ENCODE peak calls at places on chromosomes 12 and 14, in seven cellular contexts. A is neuronal stem cell, E is trophoblast cell, V is IMR-90, R is H9, Y is mesenchymal stem cell, L is mesendoderm. P is an unnamed sample.

GRCh38 chr14:51880810-51881580 is 20.6 kb downstream of the GNG2 start:
- DNase-seq in Y (peak), V (no peak), L (no peak), E (no peak), R (no peak), A (no peak), P (no peak)

GRCh38 chr12:70449074-70449757 is 83.1 kb downstream of the KCNMB4 start:
- DNase-seq in V (peak), R (no peak), A (no peak), L (no peak), E (peak), Y (no peak), P (no peak)

GRCh38 chr12:113961921-113962710 is 4.0 kb downstream of the RBM19 start:
- DNase-seq in E (peak), Y (peak), R (no peak), A (no peak), L (no peak), V (peak), P (no peak)

GRCh38 chr14:99067141-99067920 is 204.7 kb downstream of the BCL11B start:
- DNase-seq in Y (no peak), V (no peak), L (peak), R (peak), E (no peak), A (no peak), P (peak)

GRCh38 chr14:97380539-97380941 is 583.4 kb downstream of the VRK1 start:
- DNase-seq in R (no peak), A (no peak), E (peak), Y (no peak), V (no peak), L (peak), P (no peak)

GRCh38 chr14:80974338-80975078 is 19.1 kb downstream of the TSHR start:
- DNase-seq in A (no peak), V (no peak), E (peak), R (no peak), L (no peak), Y (no peak), P (no peak)

GRCh38 chr12:19542606-19543005 is 103.3 kb downstream of the AEBP2 start:
- DNase-seq in E (no peak), R (no peak), A (no peak), Y (no peak), L (peak), V (no peak), P (no peak)

GRCh38 chr14:38286481-38286880 is 30.6 kb upstream of the CLEC14A start:
- DNase-seq in R (no peak), E (no peak), L (no peak), A (no peak), Y (no peak), V (no peak), P (no peak)

GRCh38 chr12:111201036-111201435 is 167.9 kb downstream of the PHETA1 start:
- DNase-seq in E (no peak), Y (no peak), V (no peak), L (peak), A (no peak), R (peak), P (peak)

GRCh38 chr14:68703093-68703492 is 89.8 kb downstream of the ZFP36L1 start:
- DNase-seq in R (no peak), V (peak), E (peak), L (no peak), Y (peak), A (no peak), P (no peak)

GRCh38 chr14:45066667-45067066 is 17.2 kb upstream of the PRPF39 start:
- DNase-seq in R (no peak), L (no peak), V (no peak), Y (no peak), E (no peak), A (no peak), P (no peak)

GRCh38 chr12:112852127-112852526 is 54.6 kb upstream of the OAS1 start:
- DNase-seq in R (no peak), E (no peak), A (no peak), V (no peak), Y (no peak), L (peak), P (no peak)

GRCh38 chr12:2165021-2165420 is 112.2 kb downstream of the CACNA1C start:
- DNase-seq in V (peak), R (no peak), L (no peak), E (no peak), Y (no peak), A (no peak), P (no peak)

GRCh38 chr12:89980236-89980635 is 271.6 kb upstream of the ATP2B1 start:
- DNase-seq in A (no peak), Y (peak), R (no peak), V (peak), L (no peak), E (peak), P (no peak)

GRCh38 chr14:80055912-80056801 is 155.1 kb downstream of the DIO2 start:
- DNase-seq in Y (peak), E (peak), A (peak), V (peak), L (peak), R (peak), P (peak)

GRCh38 chr12:632102-632696 is 31.0 kb downstream of the NINJ2 start:
- DNase-seq in E (peak), R (peak), V (peak), Y (peak), L (peak), A (peak), P (no peak)

GRCh38 chr12:75820848-75821578 is 210.6 kb downstream of the PHLDA1 start:
- DNase-seq in E (peak), Y (no peak), L (no peak), A (no peak), V (peak), R (no peak), P (no peak)

GRCh38 chr12:96773031-96773430 is 134.0 kb upstream of the NEDD1 start:
- DNase-seq in Y (no peak), R (no peak), V (no peak), L (no peak), A (no peak), E (no peak), P (no peak)

GRCh38 chr12:110266980-110267620 is 13.9 kb upstream of the ATP2A2 start:
- DNase-seq in L (no peak), V (peak), E (no peak), R (no peak), Y (peak), A (no peak), P (no peak)

GRCh38 chr14:100297320-100298300 is 8.6 kb downstream of the SLC25A29 start:
- DNase-seq in L (no peak), V (peak), E (peak), Y (peak), R (no peak), A (no peak), P (no peak)

GRCh38 chr12:75623631-75624118 is 112.3 kb upstream of the KRR1 start:
- DNase-seq in R (peak), E (peak), L (peak), V (peak), A (no peak), Y (peak), P (no peak)

GRCh38 chr14:76904740-76905569 is 78.7 kb downstream of the LRRC74A start:
- DNase-seq in R (no peak), A (no peak), V (peak), E (peak), L (no peak), Y (peak), P (no peak)

GRCh38 chr12:89760783-89761182 is 52.1 kb upstream of the ATP2B1 start:
- DNase-seq in Y (no peak), E (no peak), V (no peak), R (no peak), L (no peak), A (no peak), P (no peak)

GRCh38 chr12:66979270-66979669 is 289.9 kb upstream of the CAND1 start:
- DNase-seq in L (no peak), E (no peak), A (no peak), V (no peak), R (no peak), Y (no peak), P (no peak)

GRCh38 chr14:72680853-72681640 is 212.9 kb downstream of the DPF3 start:
- DNase-seq in E (peak), R (no peak), Y (no peak), V (no peak), A (no peak), L (no peak), P (no peak)

GRCh38 chr14:75113932-75114539 is 12.8 kb downstream of the NEK9 start:
- DNase-seq in E (no peak), L (no peak), A (no peak), V (no peak), Y (no peak), R (no peak), P (no peak)

GRCh38 chr12:47943492-47944359 is 19.7 kb upstream of the TMEM106C start:
- DNase-seq in L (no peak), R (no peak), A (no peak), E (no peak), V (no peak), Y (no peak), P (no peak)

GRCh38 chr12:1630081-1630826 is 1.2 kb downstream of the WNT5B start:
- DNase-seq in R (peak), E (peak), Y (peak), L (peak), V (no peak), A (no peak), P (no peak)

GRCh38 chr12:109861689-109862314 is 18.5 kb downstream of the GLTP start:
- DNase-seq in R (no peak), V (peak), Y (no peak), L (no peak), A (no peak), E (no peak), P (no peak)

GRCh38 chr14:57136669-57137068 is 132.0 kb downstream of the EXOC5 start:
- DNase-seq in R (no peak), L (no peak), A (no peak), V (no peak), Y (no peak), E (no peak), P (no peak)

GRCh38 chr12:92045852-92046251 is 99.8 kb downstream of the BTG1 start:
- DNase-seq in L (no peak), E (no peak), V (no peak), Y (no peak), A (no peak), R (no peak), P (no peak)

GRCh38 chr14:23009483-23009938 is 432 bp downstream of the C14orf93 start:
- DNase-seq in L (no peak), V (no peak), R (no peak), Y (no peak), A (no peak), E (no peak), P (no peak)

GRCh38 chr12:3247596-3248270 is 170.6 kb downstream of the TSPAN9 start:
- DNase-seq in Y (no peak), L (peak), E (no peak), V (no peak), A (no peak), R (no peak), P (no peak)

GRCh38 chr12:6810758-6811157 is 10.9 kb upstream of the GPR162 start:
- DNase-seq in V (no peak), R (peak), E (no peak), L (no peak), A (no peak), Y (no peak), P (no peak)
- H2AK5ac ChIP-seq in V (no peak), R (no peak), E (peak), L (no peak), A (no peak), Y (no peak), P (no peak)

DNA sequence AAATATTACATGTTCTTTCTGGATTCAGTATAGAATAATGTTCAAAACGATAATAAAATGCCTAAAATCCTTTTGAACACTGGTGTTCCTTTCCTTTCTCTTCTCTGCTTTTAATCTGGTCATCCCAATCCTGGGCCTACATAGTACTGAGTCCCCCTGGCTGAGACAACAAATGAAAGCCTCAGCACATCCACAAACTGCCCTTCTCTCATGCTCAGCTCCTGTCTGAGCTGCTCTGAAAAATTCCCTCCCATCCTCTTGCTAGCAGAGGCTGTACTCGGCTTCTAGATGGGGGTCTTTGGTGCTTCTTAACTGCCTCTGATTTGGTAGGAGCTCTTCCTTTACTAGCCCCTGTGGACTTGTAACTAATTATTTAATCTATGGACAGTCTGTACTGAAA is 232.3 kb downstream of the MED13L start:
- DNase-seq in L (no peak), Y (no peak), R (no peak), V (no peak), A (no peak), E (no peak), P (no peak)
- H2AK5ac ChIP-seq in L (no peak), Y (no peak), R (no peak), V (no peak), A (no peak), E (no peak), P (no peak)

GRCh38 chr12:124543052-124543590 is 24.3 kb downstream of the NCOR2 start:
- DNase-seq in V (no peak), Y (peak), L (peak), A (no peak), R (no peak), E (peak), P (no peak)
- H2AK5ac ChIP-seq in V (peak), Y (peak), L (no peak), A (peak), R (no peak), E (no peak), P (no peak)

DNA sequence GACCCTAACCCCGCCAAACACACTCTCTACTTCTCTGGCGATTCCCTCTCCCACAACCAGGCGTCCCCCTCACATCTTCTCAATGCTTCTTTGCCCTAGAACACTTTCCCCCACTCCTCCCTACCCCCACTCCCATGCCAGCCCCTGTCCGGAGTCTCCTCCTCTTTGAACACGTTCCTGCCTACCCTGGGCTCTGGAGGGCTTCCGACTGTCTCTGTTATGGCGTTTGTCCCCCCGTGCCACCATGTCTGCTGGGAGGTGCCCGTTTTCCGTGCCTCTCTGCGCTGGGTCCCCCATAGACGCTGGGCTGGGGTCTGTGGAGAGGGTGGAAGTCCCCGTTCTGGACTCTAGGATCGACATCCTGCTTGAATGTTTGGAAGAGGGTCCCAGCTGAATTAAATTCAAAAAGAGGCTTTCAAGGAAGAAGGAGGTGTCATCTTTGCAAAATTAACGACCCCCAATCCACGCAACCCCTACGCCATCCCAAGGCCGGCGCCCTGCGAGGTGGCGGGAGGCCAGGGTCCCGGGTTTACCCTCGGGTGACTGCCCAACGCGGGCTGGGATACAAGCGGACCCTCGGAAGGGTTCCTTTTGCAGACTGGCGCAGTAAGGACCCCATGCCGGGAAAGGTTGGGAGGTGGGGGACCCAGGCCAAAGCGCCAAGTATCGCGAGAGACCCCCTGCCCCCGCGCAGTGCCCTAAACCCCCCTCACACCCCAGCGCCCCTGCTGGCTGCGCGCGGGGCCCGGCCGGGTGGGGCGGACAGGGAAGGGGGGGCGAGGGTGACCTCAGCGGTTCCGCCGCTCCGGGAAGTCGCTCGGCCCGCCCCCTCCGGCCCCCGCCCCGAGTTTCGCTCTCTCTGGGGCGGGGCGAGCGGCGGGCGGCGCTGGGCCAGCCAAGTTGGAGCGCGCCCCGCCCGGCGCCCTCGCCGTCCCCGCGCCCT is 973 bp upstream of the ZBTB42 start:
- DNase-seq in A (no peak), V (peak), E (peak), R (peak), Y (peak), L (peak), P (peak)
- H2AK5ac ChIP-seq in A (peak), V (peak), E (peak), R (no peak), Y (peak), L (no peak), P (no peak)

P was measured in H1.